ENCODE peak calls at places on chromosomes 13 and 19, in seven cellular contexts. One of them, this sample, is unnamed. For H3K4me1, the result is how much of the 10 kb centered on the place peaks cover.

GRCh38 chr19:41945135-41945766 is 13.9 kb downstream of the RABAC1 start:
- DNase-seq in endodermal cell: no peak
- DNase-seq in ascending aorta: no peak
- DNase-seq in A549: no peak
- DNase-seq in ovary: no peak
- DNase-seq in heart right ventricle: no peak
- DNase-seq in upper lobe of left lung: no peak
- DNase-seq in this sample: no peak

GRCh38 chr13:45194081-45194939 is 6.5 kb downstream of the KCTD4 start:
- DNase-seq in A549: no peak
- DNase-seq in upper lobe of left lung: no peak
- DNase-seq in ascending aorta: peak
- DNase-seq in endodermal cell: peak
- DNase-seq in ovary: peak
- DNase-seq in heart right ventricle: peak
- DNase-seq in this sample: no peak

GRCh38 chr19:52700673-52701072 is 34.2 kb downstream of the ZNF611 start:
- DNase-seq in heart right ventricle: no peak
- DNase-seq in A549: no peak
- DNase-seq in ovary: no peak
- DNase-seq in upper lobe of left lung: no peak
- DNase-seq in ascending aorta: no peak
- DNase-seq in endodermal cell: no peak
- DNase-seq in this sample: no peak

GRCh38 chr13:36163303-36163702 is 32.1 kb upstream of the DCLK1 start:
- DNase-seq in ascending aorta: no peak
- DNase-seq in upper lobe of left lung: no peak
- DNase-seq in A549: no peak
- DNase-seq in ovary: no peak
- DNase-seq in heart right ventricle: no peak
- DNase-seq in endodermal cell: no peak
- DNase-seq in this sample: no peak

GRCh38 chr13:95660981-95661581 is 15.9 kb upstream of the DNAJC3 start:
- DNase-seq in A549: peak
- DNase-seq in upper lobe of left lung: no peak
- DNase-seq in endodermal cell: no peak
- DNase-seq in heart right ventricle: no peak
- DNase-seq in ovary: no peak
- DNase-seq in ascending aorta: no peak
- DNase-seq in this sample: no peak

GRCh38 chr13:31987535-31988170 is 43.9 kb upstream of the FRY start:
- DNase-seq in ovary: no peak
- DNase-seq in ascending aorta: no peak
- DNase-seq in endodermal cell: no peak
- DNase-seq in upper lobe of left lung: no peak
- DNase-seq in heart right ventricle: no peak
- DNase-seq in A549: no peak
- DNase-seq in this sample: no peak

GRCh38 chr13:44259045-44260042 is 114.3 kb upstream of the SERP2 start:
- DNase-seq in ascending aorta: peak
- DNase-seq in heart right ventricle: no peak
- DNase-seq in upper lobe of left lung: no peak
- DNase-seq in ovary: peak
- DNase-seq in A549: no peak
- DNase-seq in endodermal cell: no peak
- DNase-seq in this sample: peak

GRCh38 chr19:13164370-13165090 is 14.3 kb downstream of the IER2 start:
- DNase-seq in heart right ventricle: peak
- DNase-seq in upper lobe of left lung: peak
- DNase-seq in ovary: peak
- DNase-seq in endodermal cell: peak
- DNase-seq in ascending aorta: peak
- DNase-seq in A549: no peak
- DNase-seq in this sample: peak

GRCh38 chr13:20492641-20493040 is 33.0 kb downstream of the CRYL1 start:
- DNase-seq in heart right ventricle: no peak
- DNase-seq in upper lobe of left lung: no peak
- DNase-seq in ovary: no peak
- DNase-seq in A549: peak
- DNase-seq in endodermal cell: peak
- DNase-seq in ascending aorta: no peak
- DNase-seq in this sample: no peak

GRCh38 chr19:35851213-35852028 is 883 bp downstream of the NPHS1 start:
- DNase-seq in ascending aorta: no peak
- DNase-seq in heart right ventricle: no peak
- DNase-seq in upper lobe of left lung: no peak
- DNase-seq in A549: no peak
- DNase-seq in ovary: no peak
- DNase-seq in endodermal cell: peak
- DNase-seq in this sample: no peak

GRCh38 chr13:41588899-41589298 is 131.5 kb downstream of the RGCC start:
- DNase-seq in ovary: no peak
- DNase-seq in ascending aorta: no peak
- DNase-seq in A549: peak
- DNase-seq in heart right ventricle: no peak
- DNase-seq in endodermal cell: no peak
- DNase-seq in upper lobe of left lung: no peak
- DNase-seq in this sample: no peak

GRCh38 chr19:58227964-58228583 is 640 bp upstream of the ZNF544 start:
- DNase-seq in heart right ventricle: no peak
- DNase-seq in A549: no peak
- DNase-seq in upper lobe of left lung: no peak
- DNase-seq in ovary: no peak
- DNase-seq in ascending aorta: no peak
- DNase-seq in endodermal cell: peak
- DNase-seq in this sample: no peak

GRCh38 chr19:56377105-56377924 is 16.0 kb downstream of the ZNF582 start:
- DNase-seq in heart right ventricle: no peak
- DNase-seq in ascending aorta: no peak
- DNase-seq in A549: no peak
- DNase-seq in ovary: no peak
- DNase-seq in upper lobe of left lung: no peak
- DNase-seq in endodermal cell: no peak
- DNase-seq in this sample: no peak

GRCh38 chr19:56369886-56370676 is 23.3 kb downstream of the ZNF582 start:
- DNase-seq in A549: no peak
- DNase-seq in upper lobe of left lung: no peak
- DNase-seq in heart right ventricle: no peak
- DNase-seq in endodermal cell: no peak
- DNase-seq in ascending aorta: no peak
- DNase-seq in ovary: no peak
- DNase-seq in this sample: no peak

GRCh38 chr19:56367829-56368711 is 25.3 kb downstream of the ZNF582 start:
- DNase-seq in A549: peak
- DNase-seq in heart right ventricle: peak
- DNase-seq in upper lobe of left lung: peak
- DNase-seq in endodermal cell: peak
- DNase-seq in ascending aorta: peak
- DNase-seq in ovary: peak
- DNase-seq in this sample: peak

GRCh38 chr19:56372281-56372680 is 21.1 kb downstream of the ZNF582 start:
- DNase-seq in ovary: no peak
- DNase-seq in A549: no peak
- DNase-seq in upper lobe of left lung: no peak
- DNase-seq in heart right ventricle: no peak
- DNase-seq in ascending aorta: no peak
- DNase-seq in endodermal cell: no peak
- DNase-seq in this sample: no peak
- H3K4me1 ChIP-seq in ovary: under half
- H3K4me1 ChIP-seq in A549: under half
- H3K4me1 ChIP-seq in upper lobe of left lung: under half
- H3K4me1 ChIP-seq in heart right ventricle: under half
- H3K4me1 ChIP-seq in ascending aorta: under half
- H3K4me1 ChIP-seq in endodermal cell: under half
- H3K4me1 ChIP-seq in this sample: under half

GRCh38 chr19:16121141-16121540 is 9.5 kb downstream of the RAB8A start:
- DNase-seq in A549: no peak
- DNase-seq in endodermal cell: no peak
- DNase-seq in ascending aorta: no peak
- DNase-seq in heart right ventricle: no peak
- DNase-seq in upper lobe of left lung: no peak
- DNase-seq in ovary: no peak
- DNase-seq in this sample: no peak

GRCh38 chr19:16116067-16116466 is 4.4 kb downstream of the RAB8A start:
- DNase-seq in upper lobe of left lung: no peak
- DNase-seq in endodermal cell: no peak
- DNase-seq in A549: no peak
- DNase-seq in ovary: no peak
- DNase-seq in ascending aorta: no peak
- DNase-seq in heart right ventricle: no peak
- DNase-seq in this sample: no peak

GRCh38 chr19:16115309-16116039 is 3.8 kb downstream of the RAB8A start:
- DNase-seq in upper lobe of left lung: no peak
- DNase-seq in heart right ventricle: no peak
- DNase-seq in endodermal cell: no peak
- DNase-seq in A549: no peak
- DNase-seq in ascending aorta: no peak
- DNase-seq in ovary: no peak
- DNase-seq in this sample: no peak

GRCh38 chr19:16118489-16119033 is 6.9 kb downstream of the RAB8A start:
- DNase-seq in heart right ventricle: no peak
- DNase-seq in upper lobe of left lung: no peak
- DNase-seq in endodermal cell: no peak
- DNase-seq in A549: no peak
- DNase-seq in ovary: no peak
- DNase-seq in ascending aorta: no peak
- DNase-seq in this sample: peak

DNA sequence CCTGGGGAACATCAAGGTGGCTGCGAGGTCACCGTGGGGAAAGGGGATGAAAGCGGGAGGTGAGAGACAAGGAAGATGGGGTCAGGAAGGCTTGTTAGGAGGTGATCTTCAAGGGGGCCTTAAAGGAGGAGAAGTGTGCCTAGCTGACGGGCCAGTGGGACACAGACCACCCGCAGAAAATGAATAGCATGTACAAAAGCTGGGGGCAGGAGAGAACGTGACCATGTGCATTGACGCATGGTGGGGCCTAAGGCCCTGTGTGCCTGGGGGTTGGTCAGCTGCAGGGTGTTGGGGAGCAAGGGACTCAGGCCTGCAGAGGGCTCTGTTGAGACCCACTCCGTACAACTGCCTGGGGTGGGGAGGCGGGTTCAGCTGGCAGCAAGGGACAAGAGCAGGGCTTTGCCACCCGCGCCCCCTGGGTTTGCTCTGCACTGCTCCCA is 5.9 kb downstream of the RAB8A start:
- DNase-seq in heart right ventricle: no peak
- DNase-seq in ovary: no peak
- DNase-seq in A549: no peak
- DNase-seq in ascending aorta: no peak
- DNase-seq in upper lobe of left lung: no peak
- DNase-seq in endodermal cell: peak
- DNase-seq in this sample: no peak
- TF ChIP-seq CTCF in heart right ventricle: no peak
- TF ChIP-seq CTCF in ovary: no peak
- TF ChIP-seq CTCF in A549: no peak
- TF ChIP-seq CTCF in ascending aorta: no peak
- TF ChIP-seq CTCF in upper lobe of left lung: no peak
- TF ChIP-seq CTCF in endodermal cell: peak
- TF ChIP-seq CTCF in this sample: no peak

GRCh38 chr19:15199652-15200574 is 882 bp downstream of the NOTCH3 start:
- DNase-seq in upper lobe of left lung: peak
- DNase-seq in A549: no peak
- DNase-seq in heart right ventricle: no peak
- DNase-seq in ovary: no peak
- DNase-seq in ascending aorta: no peak
- DNase-seq in endodermal cell: peak
- DNase-seq in this sample: no peak
- H3K4me3 ChIP-seq in upper lobe of left lung: peak
- H3K4me3 ChIP-seq in A549: peak
- H3K4me3 ChIP-seq in heart right ventricle: peak
- H3K4me3 ChIP-seq in ovary: peak
- H3K4me3 ChIP-seq in ascending aorta: peak
- H3K4me3 ChIP-seq in endodermal cell: peak
- H3K4me3 ChIP-seq in this sample: peak

GRCh38 chr19:39946532-39946931 is 12.1 kb upstream of the FCGBP start:
- DNase-seq in upper lobe of left lung: no peak
- DNase-seq in heart right ventricle: no peak
- DNase-seq in ovary: no peak
- DNase-seq in A549: no peak
- DNase-seq in ascending aorta: no peak
- DNase-seq in endodermal cell: no peak
- DNase-seq in this sample: no peak
- H3K4me1 ChIP-seq in upper lobe of left lung: under half
- H3K4me1 ChIP-seq in heart right ventricle: under half
- H3K4me1 ChIP-seq in ovary: under half
- H3K4me1 ChIP-seq in A549: half or more
- H3K4me1 ChIP-seq in ascending aorta: under half
- H3K4me1 ChIP-seq in endodermal cell: under half
- H3K4me1 ChIP-seq in this sample: under half

DNA sequence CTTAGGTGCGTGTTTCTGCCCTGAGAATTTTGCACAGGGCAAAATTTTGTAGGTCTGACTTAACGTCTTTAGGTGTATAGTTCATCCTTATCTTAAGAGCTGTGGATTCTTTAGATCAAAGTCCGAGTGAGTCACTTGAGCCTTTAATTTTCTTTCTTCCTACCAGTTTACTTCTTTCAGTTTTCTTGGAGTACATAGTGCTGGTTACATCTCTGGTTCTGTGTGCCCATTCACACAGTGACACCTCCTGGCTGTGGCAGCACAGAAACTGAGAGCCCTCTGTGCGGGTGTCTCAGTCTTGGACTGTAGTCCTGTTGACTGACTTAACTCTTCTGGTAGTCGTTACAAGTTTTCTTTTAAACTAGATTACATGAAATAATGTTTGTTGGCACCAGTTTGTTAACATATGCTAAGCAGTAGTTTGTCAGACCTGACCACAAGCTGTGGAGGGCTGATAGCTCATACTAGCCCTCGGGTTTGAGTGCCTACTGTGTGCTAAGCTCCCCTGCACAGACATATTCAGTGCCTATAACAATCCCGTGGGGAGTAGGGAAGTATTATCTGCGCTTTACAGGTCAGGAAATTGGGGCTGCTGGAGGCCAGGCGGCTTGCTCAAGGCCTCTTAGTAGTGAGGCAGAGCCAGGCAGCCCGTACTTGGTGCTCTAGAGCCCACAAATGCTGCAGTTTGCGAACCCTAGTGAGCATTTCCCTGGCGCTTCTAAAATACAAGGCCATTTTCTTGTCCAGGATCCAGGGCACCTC is 1.6 kb downstream of the GATAD2A start:
- DNase-seq in A549: no peak
- DNase-seq in ovary: no peak
- DNase-seq in ascending aorta: no peak
- DNase-seq in endodermal cell: no peak
- DNase-seq in upper lobe of left lung: no peak
- DNase-seq in heart right ventricle: no peak
- DNase-seq in this sample: no peak
- TF ChIP-seq CTCF in A549: peak
- TF ChIP-seq CTCF in ovary: no peak
- TF ChIP-seq CTCF in ascending aorta: peak
- TF ChIP-seq CTCF in endodermal cell: peak
- TF ChIP-seq CTCF in upper lobe of left lung: no peak
- TF ChIP-seq CTCF in heart right ventricle: no peak
- TF ChIP-seq CTCF in this sample: peak

GRCh38 chr19:38425222-38425809 is 703 bp downstream of the RASGRP4 start:
- DNase-seq in ascending aorta: no peak
- DNase-seq in heart right ventricle: no peak
- DNase-seq in upper lobe of left lung: no peak
- DNase-seq in A549: no peak
- DNase-seq in endodermal cell: no peak
- DNase-seq in ovary: no peak
- DNase-seq in this sample: no peak
- H3K4me3 ChIP-seq in ascending aorta: no peak
- H3K4me3 ChIP-seq in heart right ventricle: peak
- H3K4me3 ChIP-seq in upper lobe of left lung: peak
- H3K4me3 ChIP-seq in A549: no peak
- H3K4me3 ChIP-seq in endodermal cell: no peak
- H3K4me3 ChIP-seq in ovary: no peak
- H3K4me3 ChIP-seq in this sample: peak

This sample was measured in upper lobe of right lung.